ENCODE peak calls at places on chromosomes 3 and 15, in four cellular contexts. V is HFFc6; N is activated CD8-positive, alpha-beta memory T cell treated with anti-CD3 and anti-CD28 coated beads for 48 hours; Z is heart left ventricle. Q is an unnamed sample.

GRCh38 chr3:114668099-114668498 is 374.3 kb downstream of the TIGIT start:
- DNase-seq in V (no peak), N (no peak), Z (no peak), Q (no peak)

GRCh38 chr15:75966073-75966472 is 46.2 kb downstream of the NRG4 start:
- DNase-seq in V (peak), N (no peak), Z (no peak), Q (no peak)

GRCh38 chr3:185744997-185745843 is 79.6 kb downstream of the IGF2BP2 start:
- DNase-seq in V (peak), N (no peak), Z (no peak), Q (peak)

GRCh38 chr3:57963811-57964346 is 44.3 kb upstream of the FLNB start:
- DNase-seq in V (no peak), N (no peak), Z (no peak), Q (no peak)

GRCh38 chr3:132220986-132221385 is 96.2 kb upstream of the ACP3 start:
- DNase-seq in V (no peak), N (no peak), Z (no peak), Q (no peak)

GRCh38 chr15:52114256-52114655 is 1.7 kb upstream of the BCL2L10 start:
- DNase-seq in V (no peak), N (no peak), Z (no peak), Q (no peak)

GRCh38 chr15:51600114-51600513 is 22.5 kb downstream of the DMXL2 start:
- DNase-seq in V (no peak), N (no peak), Z (no peak), Q (peak)

GRCh38 chr3:127404614-127405598 is 117.1 kb upstream of the PRR20G start:
- DNase-seq in V (no peak), N (no peak), Z (no peak), Q (no peak)

GRCh38 chr3:20975221-20975620 is 775.8 kb downstream of the ZNF385D start:
- DNase-seq in V (no peak), N (no peak), Z (no peak), Q (no peak)

GRCh38 chr15:39054128-39054732 is 489.6 kb upstream of the RASGRP1 start:
- DNase-seq in V (no peak), N (no peak), Z (no peak), Q (no peak)

GRCh38 chr15:34709866-34710265 is 44.9 kb downstream of the GJD2 start:
- DNase-seq in V (peak), N (no peak), Z (no peak), Q (no peak)

GRCh38 chr15:50764331-50765201 is 940 bp downstream of the SPPL2A start:
- DNase-seq in V (no peak), N (no peak), Z (no peak), Q (no peak)

GRCh38 chr3:42063886-42064285 is 27.3 kb upstream of the TRAK1 start:
- DNase-seq in V (peak), N (no peak), Z (no peak), Q (no peak)

GRCh38 chr3:184506579-184506978 is 55.0 kb upstream of the EPHB3 start:
- DNase-seq in V (no peak), N (no peak), Z (no peak), Q (no peak)